ENCODE peak calls at places on chromosomes 5 and 9, in six cellular contexts. M, T, A, W, J and Y are unnamed samples. For H3K79me1, the result is how much of the 10 kb centered on the place peaks cover.

GRCh38 chr5:34756781-34757624 is 82.0 kb upstream of the TTC23L start:
- DNase-seq in M (no peak), T (no peak), A (no peak), W (no peak), J (peak), Y (no peak)

GRCh38 chr9:12723409-12724028 is 30.3 kb downstream of the TYRP1 start:
- DNase-seq in M (no peak), T (no peak), A (peak), W (no peak), J (peak), Y (no peak)

GRCh38 chr5:143182106-143182505 is 221.4 kb downstream of the NR3C1 start:
- DNase-seq in M (no peak), T (no peak), A (no peak), W (no peak), J (no peak), Y (no peak)

GRCh38 chr9:125133403-125134316 is 9.7 kb downstream of the SCAI start:
- DNase-seq in M (no peak), T (no peak), A (peak), W (no peak), J (peak), Y (no peak)

GRCh38 chr5:82351754-82352145 is 73.6 kb upstream of the RPS23 start:
- DNase-seq in M (no peak), T (no peak), A (peak), W (peak), J (peak), Y (peak)

GRCh38 chr9:7320139-7320538 is 479.4 kb downstream of the DMAC1 start:
- DNase-seq in M (no peak), T (no peak), A (peak), W (peak), J (peak), Y (no peak)

GRCh38 chr5:175701797-175702196 is 43.9 kb downstream of the HRH2 start:
- DNase-seq in M (no peak), T (no peak), A (no peak), W (no peak), J (no peak), Y (no peak)

GRCh38 chr5:116068028-116068632 is 16.7 kb upstream of the COMMD10 start:
- DNase-seq in M (no peak), T (no peak), A (peak), W (peak), J (peak), Y (peak)

GRCh38 chr9:89187541-89187940 is 8.9 kb upstream of the SHC3 start:
- DNase-seq in M (no peak), T (no peak), A (no peak), W (no peak), J (no peak), Y (no peak)

GRCh38 chr9:38685535-38685934 is 34.4 kb downstream of the FAM240B start:
- DNase-seq in M (no peak), T (no peak), A (no peak), W (no peak), J (no peak), Y (no peak)

GRCh38 chr5:135995979-135996378 is 32.8 kb upstream of the TGFBI start:
- DNase-seq in M (no peak), T (no peak), A (no peak), W (no peak), J (no peak), Y (no peak)
- H3K79me1 ChIP-seq in M (under half), T (under half), A (under half), W (under half), J (under half), Y (under half)

DNA sequence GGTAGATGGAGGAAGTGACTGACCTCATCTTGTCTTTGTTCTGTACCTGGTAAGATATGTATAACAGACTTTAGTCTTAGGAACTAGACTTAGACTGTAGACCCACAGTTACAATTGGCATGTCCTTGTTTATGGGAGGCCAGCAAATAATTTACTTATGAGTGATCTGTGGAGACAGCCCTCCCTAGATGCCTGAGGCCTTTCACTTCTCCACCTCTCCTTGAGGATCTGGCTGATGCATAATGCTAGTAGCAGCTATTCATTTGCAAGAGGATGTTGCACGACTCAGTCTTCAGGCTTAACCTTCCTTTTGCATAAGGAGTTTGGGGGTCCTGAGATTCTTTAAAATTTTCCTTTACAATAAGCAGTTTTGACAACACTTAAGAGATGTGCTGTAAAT is 100.7 kb downstream of the YTHDC2 start:
- DNase-seq in M (no peak), T (no peak), A (peak), W (no peak), J (peak), Y (no peak)
- H3K79me1 ChIP-seq in M (under half), T (under half), A (under half), W (under half), J (under half), Y (under half)

DNA sequence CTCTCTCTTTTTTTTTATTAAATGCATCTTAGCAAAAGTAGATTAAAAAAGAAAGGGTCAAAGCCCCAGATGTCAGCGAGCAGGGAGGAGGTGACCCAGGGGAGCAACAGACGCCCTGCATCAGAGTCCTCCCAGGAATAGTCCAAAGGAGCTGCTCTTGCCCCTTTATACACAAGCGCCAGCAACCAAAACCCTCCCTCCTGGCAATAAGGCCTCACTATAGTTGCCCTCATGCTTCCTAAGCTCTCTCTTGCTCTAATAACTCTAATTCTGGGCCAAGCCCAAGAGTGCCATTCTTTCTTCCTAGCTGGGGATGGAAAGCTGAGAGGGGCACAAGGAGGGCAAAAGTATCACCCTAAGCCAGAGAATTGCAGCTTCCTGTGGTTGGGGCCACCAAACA is 26.3 kb downstream of the PCDHGC5 start:
- DNase-seq in M (no peak), T (no peak), A (no peak), W (no peak), J (no peak), Y (no peak)
- H3K79me1 ChIP-seq in M (under half), T (under half), A (under half), W (under half), J (under half), Y (under half)

GRCh38 chr5:154524181-154524580 is 46.2 kb upstream of the HAND1 start:
- DNase-seq in M (no peak), T (no peak), A (no peak), W (peak), J (no peak), Y (no peak)
- H3K79me1 ChIP-seq in M (under half), T (under half), A (under half), W (under half), J (under half), Y (under half)

DNA sequence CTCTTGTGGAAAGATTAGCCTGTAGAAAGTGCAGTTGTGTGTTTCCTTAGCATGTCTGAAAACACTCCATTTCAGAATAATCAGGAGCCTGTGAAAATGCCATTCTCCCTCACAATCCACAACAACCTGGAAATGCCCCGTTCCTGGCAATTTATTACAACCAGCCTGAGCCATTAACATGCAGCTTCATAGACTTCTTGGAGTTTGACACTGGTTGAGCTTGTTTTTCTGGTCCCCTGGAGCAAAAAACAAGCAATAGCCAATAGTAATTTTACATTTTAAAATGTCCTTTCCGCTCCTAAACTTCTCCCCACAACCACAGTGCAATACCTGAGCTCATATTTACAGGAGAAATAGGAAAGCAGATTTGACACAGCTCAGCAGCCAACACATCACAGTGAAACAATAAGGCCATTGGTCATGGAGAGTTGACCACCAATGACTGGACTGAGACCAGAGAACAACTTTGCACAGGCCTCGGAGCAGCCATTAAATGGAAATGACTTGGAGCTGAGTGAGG is 73.1 kb downstream of the ENC1 start:
- DNase-seq in M (no peak), T (no peak), A (no peak), W (no peak), J (no peak), Y (no peak)
- H3K79me1 ChIP-seq in M (under half), T (under half), A (under half), W (under half), J (under half), Y (under half)